ENCODE peak calls at places on chromosomes 3 and 15, in six cellular contexts. R is A673, O is HuH-7.5, D is T-helper 9 cell, K is NCI-H1417, L is left ventricle myocardium superior. I is an unnamed sample.

GRCh38 chr3:55746808-55747413 is 259.8 kb upstream of the WNT5A start:
- DNase-seq in L (no peak), O (no peak), K (no peak), D (no peak), R (peak; percentile 22), I (no peak)

GRCh38 chr15:32730677-32731654 is 13.2 kb downstream of the GREM1 start:
- DNase-seq in O (no peak), K (peak; percentile 3), R (peak; percentile 28), D (no peak), L (peak; percentile 34), I (no peak)

GRCh38 chr15:90863987-90864386 is 4.4 kb upstream of the FURIN start:
- DNase-seq in O (no peak), K (no peak), R (no peak), L (no peak), D (no peak), I (no peak)

GRCh38 chr3:16174389-16174788 is at the start of gene GALNT15:
- DNase-seq in D (no peak), O (no peak), L (peak; percentile 91), K (no peak), R (no peak), I (no peak)

GRCh38 chr3:19931180-19931692 is 2.8 kb downstream of the EFHB start:
- DNase-seq in R (no peak), L (no peak), O (no peak), D (no peak), K (no peak), I (no peak)

GRCh38 chr3:153173758-153174516 is 11.9 kb downstream of the RAP2B start:
- DNase-seq in L (no peak), D (no peak), K (no peak), R (no peak), O (no peak), I (no peak)

GRCh38 chr3:180516368-180516767 is 85.6 kb upstream of the TTC14 start:
- DNase-seq in L (no peak), O (no peak), D (no peak), K (no peak), R (no peak), I (no peak)

GRCh38 chr15:74400313-74400850 is 32.9 kb upstream of the CYP11A1 start:
- DNase-seq in R (no peak), O (no peak), L (no peak), K (no peak), D (no peak), I (no peak)

GRCh38 chr3:188316723-188317070 is 162.7 kb downstream of the LPP start:
- DNase-seq in L (no peak), O (no peak), R (no peak), K (no peak), D (no peak), I (no peak)

GRCh38 chr3:179446501-179446900 is 4.8 kb downstream of the GNB4 start:
- DNase-seq in D (no peak), K (no peak), L (no peak), R (peak; percentile 62), O (no peak), I (no peak)

GRCh38 chr15:48914717-48915116 is 36.8 kb downstream of the EID1 start:
- DNase-seq in O (no peak), K (no peak), L (no peak), R (no peak), D (no peak), I (no peak)

GRCh38 chr3:161854232-161854771 is 357.7 kb downstream of the OTOL1 start:
- DNase-seq in L (no peak), D (no peak), K (no peak), R (peak; percentile 65), O (no peak), I (no peak)

GRCh38 chr3:74614133-74614967 is at the start of gene CNTN3:
- DNase-seq in K (peak; percentile 79), D (no peak), O (no peak), L (peak; percentile 54), R (peak; percentile 29), I (no peak)

GRCh38 chr3:184737641-184738518 is 26.0 kb upstream of the MAGEF1 start:
- DNase-seq in R (peak; percentile 44), O (no peak), K (no peak), L (no peak), D (no peak), I (no peak)

GRCh38 chr15:87401986-87402385 is 854.6 kb downstream of the NTRK3 start:
- DNase-seq in O (no peak), R (no peak), K (no peak), L (no peak), D (no peak), I (no peak)

GRCh38 chr3:156705761-156706631 is 31.6 kb downstream of the TIPARP start:
- DNase-seq in R (no peak), D (no peak), L (no peak), O (no peak), K (no peak), I (no peak)

GRCh38 chr3:126496894-126497850 is 20.4 kb downstream of the UROC1 start:
- DNase-seq in D (no peak), O (no peak), K (no peak), R (no peak), L (no peak), I (no peak)

GRCh38 chr15:62711691-62712454 is 330.7 kb upstream of the TPM1 start:
- DNase-seq in O (no peak), K (no peak), R (no peak), L (no peak), D (no peak), I (no peak)

GRCh38 chr15:65576669-65577068 is 34.3 kb downstream of the INTS14 start:
- DNase-seq in R (peak; percentile 31), D (no peak), L (no peak), K (no peak), O (no peak), I (no peak)

GRCh38 chr3:97291901-97292300 is 472.7 kb upstream of the ARL6 start:
- DNase-seq in O (no peak), L (no peak), D (no peak), R (no peak), K (peak; percentile 79), I (no peak)

GRCh38 chr3:71245052-71245488 is 338.5 kb downstream of the FOXP1 start:
- DNase-seq in D (no peak), K (no peak), O (no peak), L (no peak), R (no peak), I (no peak)

GRCh38 chr15:39747326-39747725 is 35.3 kb downstream of the FSIP1 start:
- DNase-seq in K (no peak), R (no peak), O (no peak), L (no peak), D (no peak), I (no peak)

GRCh38 chr3:106688463-106688862 is 688.8 kb upstream of the CCDC54 start:
- DNase-seq in R (peak; percentile 53), K (peak; percentile 30), L (no peak), O (peak; percentile 46), D (no peak), I (no peak)

GRCh38 chr3:133424937-133425869 is 25.3 kb downstream of the BFSP2 start:
- DNase-seq in L (no peak), D (no peak), K (no peak), O (no peak), R (no peak), I (no peak)

GRCh38 chr3:99505646-99506269 is 132.6 kb upstream of the COL8A1 start:
- DNase-seq in O (no peak), D (no peak), L (peak; percentile 62), R (peak; percentile 88), K (no peak), I (no peak)

I was measured in T follicular helper cell.